ENCODE peak calls at places on chromosomes 7 and 10, in nine cellular contexts. M is midbrain; U is transverse colon; F is breast epithelium; L is stimulated activated CD4-positive, alpha-beta T cell treated with anti-CD3 and anti-CD28 coated beads, Interleukin-15, amount 100 ng/mL, for 48 hours; G is RPMI7951; P is HEK293T; B is occipital lobe; H is GM03348. S is an unnamed sample.

GRCh38 chr10:124287071-124287685 is 131.5 kb downstream of the OAT start:
- DNase-seq in M (no peak), U (peak), F (peak), L (no peak), G (no peak), P (no peak), B (no peak), H (no peak), S (no peak)

GRCh38 chr7:23298141-23298851 is 843 bp upstream of the MALSU1 start:
- DNase-seq in M (no peak), U (no peak), F (no peak), L (no peak), G (peak), P (no peak), B (no peak), H (peak), S (no peak)

GRCh38 chr10:28586176-28586575 is 53.3 kb downstream of the WAC start:
- DNase-seq in M (no peak), U (no peak), F (no peak), L (no peak), G (no peak), P (no peak), B (no peak), H (no peak), S (no peak)

GRCh38 chr7:12357508-12357907 is 46.2 kb downstream of the VWDE start:
- DNase-seq in M (no peak), U (no peak), F (no peak), L (no peak), G (no peak), P (no peak), B (no peak), H (no peak), S (no peak)

GRCh38 chr10:6891924-6892323 is 311.8 kb upstream of the PRKCQ start:
- DNase-seq in M (no peak), U (no peak), F (no peak), L (no peak), G (no peak), P (no peak), B (no peak), H (no peak), S (no peak)

GRCh38 chr7:22713463-22713862 is 13.5 kb upstream of the IL6 start:
- DNase-seq in M (no peak), U (no peak), F (no peak), L (no peak), G (no peak), P (no peak), B (no peak), H (no peak), S (no peak)

GRCh38 chr10:114758331-114758730 is 63.2 kb upstream of the FHIP2A start:
- DNase-seq in M (no peak), U (no peak), F (no peak), L (no peak), G (peak), P (no peak), B (no peak), H (no peak), S (no peak)

GRCh38 chr7:20417260-20417659 is 86.6 kb downstream of the ITGB8 start:
- DNase-seq in M (no peak), U (peak), F (no peak), L (no peak), G (no peak), P (no peak), B (no peak), H (no peak), S (no peak)

GRCh38 chr7:25804154-25804553 is 347.8 kb upstream of the NFE2L3 start:
- DNase-seq in M (no peak), U (no peak), F (no peak), L (no peak), G (no peak), P (no peak), B (no peak), H (no peak), S (no peak)

GRCh38 chr7:106126170-106126938 is 14.2 kb upstream of the SYPL1 start:
- DNase-seq in M (no peak), U (peak), F (no peak), L (peak), G (peak), P (no peak), B (no peak), H (no peak), S (no peak)